ENCODE peak calls at places on chromosomes 13 and 19, in six cellular contexts. One of them, this sample, is unnamed.

GRCh38 chr13:78604782-78605611 is 1.6 kb upstream of the POU4F1 start:
- DNase-seq in T-helper 9 cell: no peak
- DNase-seq in fibroblast of mammary gland: peak; percentile 26
- DNase-seq in mesendoderm: peak; percentile 83
- DNase-seq in colonic mucosa: no peak
- DNase-seq in activated naive CD8-positive, alpha-beta T cell treated with anti-CD3 and anti-CD28 coated beads, Interleukin-2, amount 50 U/mL, for 24 hours: no peak
- DNase-seq in this sample: no peak

GRCh38 chr13:28489536-28489935 is 5.4 kb downstream of the FLT1 start:
- DNase-seq in fibroblast of mammary gland: no peak
- DNase-seq in colonic mucosa: no peak
- DNase-seq in activated naive CD8-positive, alpha-beta T cell treated with anti-CD3 and anti-CD28 coated beads, Interleukin-2, amount 50 U/mL, for 24 hours: no peak
- DNase-seq in T-helper 9 cell: no peak
- DNase-seq in mesendoderm: peak; percentile 35
- DNase-seq in this sample: no peak

GRCh38 chr13:76822691-76823267 is 63.4 kb downstream of the KCTD12 start:
- DNase-seq in mesendoderm: peak; percentile 42
- DNase-seq in T-helper 9 cell: no peak
- DNase-seq in activated naive CD8-positive, alpha-beta T cell treated with anti-CD3 and anti-CD28 coated beads, Interleukin-2, amount 50 U/mL, for 24 hours: no peak
- DNase-seq in colonic mucosa: no peak
- DNase-seq in fibroblast of mammary gland: peak; percentile 69
- DNase-seq in this sample: no peak

GRCh38 chr19:57769345-57770131 is at the start of gene ZNF586:
- DNase-seq in mesendoderm: peak; percentile 98
- DNase-seq in T-helper 9 cell: peak; percentile 76
- DNase-seq in colonic mucosa: peak; percentile 90
- DNase-seq in fibroblast of mammary gland: peak; percentile 92
- DNase-seq in activated naive CD8-positive, alpha-beta T cell treated with anti-CD3 and anti-CD28 coated beads, Interleukin-2, amount 50 U/mL, for 24 hours: peak; percentile 85
- DNase-seq in this sample: peak; percentile 98

GRCh38 chr13:34817246-34817645 is 124.8 kb upstream of the NBEA start:
- DNase-seq in activated naive CD8-positive, alpha-beta T cell treated with anti-CD3 and anti-CD28 coated beads, Interleukin-2, amount 50 U/mL, for 24 hours: no peak
- DNase-seq in fibroblast of mammary gland: no peak
- DNase-seq in mesendoderm: no peak
- DNase-seq in T-helper 9 cell: no peak
- DNase-seq in colonic mucosa: no peak
- DNase-seq in this sample: no peak

GRCh38 chr13:30744056-30744684 is 8.8 kb downstream of the ALOX5AP start:
- DNase-seq in T-helper 9 cell: peak; percentile 69
- DNase-seq in mesendoderm: no peak
- DNase-seq in fibroblast of mammary gland: peak; percentile 58
- DNase-seq in activated naive CD8-positive, alpha-beta T cell treated with anti-CD3 and anti-CD28 coated beads, Interleukin-2, amount 50 U/mL, for 24 hours: peak; percentile 79
- DNase-seq in colonic mucosa: peak; percentile 45
- DNase-seq in this sample: no peak

GRCh38 chr13:38686635-38687245 is at the start of gene FREM2:
- DNase-seq in activated naive CD8-positive, alpha-beta T cell treated with anti-CD3 and anti-CD28 coated beads, Interleukin-2, amount 50 U/mL, for 24 hours: no peak
- DNase-seq in colonic mucosa: peak; percentile 79
- DNase-seq in fibroblast of mammary gland: no peak
- DNase-seq in T-helper 9 cell: no peak
- DNase-seq in mesendoderm: peak; percentile 98
- DNase-seq in this sample: peak; percentile 91

GRCh38 chr19:58054792-58055482 is 4.1 kb upstream of the ZNF135 start:
- DNase-seq in fibroblast of mammary gland: peak; percentile 24
- DNase-seq in mesendoderm: peak; percentile 68
- DNase-seq in colonic mucosa: no peak
- DNase-seq in T-helper 9 cell: no peak
- DNase-seq in activated naive CD8-positive, alpha-beta T cell treated with anti-CD3 and anti-CD28 coated beads, Interleukin-2, amount 50 U/mL, for 24 hours: no peak
- DNase-seq in this sample: peak; percentile 74

GRCh38 chr19:33407716-33408115 is 34.2 kb downstream of the CEBPG start:
- DNase-seq in activated naive CD8-positive, alpha-beta T cell treated with anti-CD3 and anti-CD28 coated beads, Interleukin-2, amount 50 U/mL, for 24 hours: no peak
- DNase-seq in fibroblast of mammary gland: no peak
- DNase-seq in T-helper 9 cell: no peak
- DNase-seq in colonic mucosa: no peak
- DNase-seq in mesendoderm: no peak
- DNase-seq in this sample: no peak

GRCh38 chr19:49592486-49593232 is 1.7 kb downstream of the PRR12 start:
- DNase-seq in colonic mucosa: peak; percentile 58
- DNase-seq in mesendoderm: peak; percentile 69
- DNase-seq in activated naive CD8-positive, alpha-beta T cell treated with anti-CD3 and anti-CD28 coated beads, Interleukin-2, amount 50 U/mL, for 24 hours: peak; percentile 40
- DNase-seq in fibroblast of mammary gland: peak; percentile 14
- DNase-seq in T-helper 9 cell: no peak
- DNase-seq in this sample: no peak

GRCh38 chr19:11495885-11496284 is 9.8 kb downstream of the ZNF653 start:
- DNase-seq in mesendoderm: no peak
- DNase-seq in fibroblast of mammary gland: no peak
- DNase-seq in activated naive CD8-positive, alpha-beta T cell treated with anti-CD3 and anti-CD28 coated beads, Interleukin-2, amount 50 U/mL, for 24 hours: no peak
- DNase-seq in T-helper 9 cell: no peak
- DNase-seq in colonic mucosa: no peak
- DNase-seq in this sample: no peak

GRCh38 chr19:38228491-38229439 is 4.7 kb upstream of the DPF1 start:
- DNase-seq in fibroblast of mammary gland: no peak
- DNase-seq in colonic mucosa: no peak
- DNase-seq in mesendoderm: peak; percentile 63
- DNase-seq in T-helper 9 cell: no peak
- DNase-seq in activated naive CD8-positive, alpha-beta T cell treated with anti-CD3 and anti-CD28 coated beads, Interleukin-2, amount 50 U/mL, for 24 hours: no peak
- DNase-seq in this sample: peak; percentile 77

GRCh38 chr13:98965325-98965724 is 12.5 kb downstream of the DOCK9 start:
- DNase-seq in activated naive CD8-positive, alpha-beta T cell treated with anti-CD3 and anti-CD28 coated beads, Interleukin-2, amount 50 U/mL, for 24 hours: no peak
- DNase-seq in T-helper 9 cell: no peak
- DNase-seq in fibroblast of mammary gland: no peak
- DNase-seq in mesendoderm: no peak
- DNase-seq in colonic mucosa: no peak
- DNase-seq in this sample: no peak

GRCh38 chr13:28623782-28624706 is 34.9 kb upstream of the POMP start:
- DNase-seq in colonic mucosa: no peak
- DNase-seq in fibroblast of mammary gland: peak; percentile 15
- DNase-seq in T-helper 9 cell: no peak
- DNase-seq in mesendoderm: peak; percentile 34
- DNase-seq in activated naive CD8-positive, alpha-beta T cell treated with anti-CD3 and anti-CD28 coated beads, Interleukin-2, amount 50 U/mL, for 24 hours: no peak
- DNase-seq in this sample: no peak

GRCh38 chr13:20231839-20232555 is at the start of gene GJB6:
- DNase-seq in mesendoderm: peak; percentile 32
- DNase-seq in colonic mucosa: no peak
- DNase-seq in T-helper 9 cell: no peak
- DNase-seq in fibroblast of mammary gland: no peak
- DNase-seq in activated naive CD8-positive, alpha-beta T cell treated with anti-CD3 and anti-CD28 coated beads, Interleukin-2, amount 50 U/mL, for 24 hours: peak; percentile 47
- DNase-seq in this sample: peak; percentile 90

GRCh38 chr19:34484328-34484727 is 2.8 kb downstream of the WTIP start:
- DNase-seq in mesendoderm: no peak
- DNase-seq in colonic mucosa: no peak
- DNase-seq in fibroblast of mammary gland: no peak
- DNase-seq in activated naive CD8-positive, alpha-beta T cell treated with anti-CD3 and anti-CD28 coated beads, Interleukin-2, amount 50 U/mL, for 24 hours: no peak
- DNase-seq in T-helper 9 cell: no peak
- DNase-seq in this sample: no peak

GRCh38 chr19:45467115-45467455 is 711 bp upstream of the FOSB start:
- DNase-seq in colonic mucosa: no peak
- DNase-seq in T-helper 9 cell: no peak
- DNase-seq in mesendoderm: peak; percentile 46
- DNase-seq in activated naive CD8-positive, alpha-beta T cell treated with anti-CD3 and anti-CD28 coated beads, Interleukin-2, amount 50 U/mL, for 24 hours: no peak
- DNase-seq in fibroblast of mammary gland: no peak
- DNase-seq in this sample: peak; percentile 7

GRCh38 chr19:49161987-49162386 is 4.4 kb downstream of the TRPM4 start:
- DNase-seq in activated naive CD8-positive, alpha-beta T cell treated with anti-CD3 and anti-CD28 coated beads, Interleukin-2, amount 50 U/mL, for 24 hours: no peak
- DNase-seq in mesendoderm: no peak
- DNase-seq in fibroblast of mammary gland: no peak
- DNase-seq in colonic mucosa: no peak
- DNase-seq in T-helper 9 cell: no peak
- DNase-seq in this sample: no peak

GRCh38 chr19:48613852-48614435 is 932 bp downstream of the FAM83E start:
- DNase-seq in activated naive CD8-positive, alpha-beta T cell treated with anti-CD3 and anti-CD28 coated beads, Interleukin-2, amount 50 U/mL, for 24 hours: no peak
- DNase-seq in colonic mucosa: peak; percentile 36
- DNase-seq in T-helper 9 cell: no peak
- DNase-seq in mesendoderm: no peak
- DNase-seq in fibroblast of mammary gland: no peak
- DNase-seq in this sample: no peak

GRCh38 chr19:48752511-48753365 is at the start of gene FUT1:
- DNase-seq in mesendoderm: peak; percentile 94
- DNase-seq in activated naive CD8-positive, alpha-beta T cell treated with anti-CD3 and anti-CD28 coated beads, Interleukin-2, amount 50 U/mL, for 24 hours: peak; percentile 32
- DNase-seq in T-helper 9 cell: peak; percentile 26
- DNase-seq in colonic mucosa: peak; percentile 73
- DNase-seq in fibroblast of mammary gland: no peak
- DNase-seq in this sample: peak; percentile 92

GRCh38 chr13:99383511-99383921 is 76.3 kb upstream of the GPR183 start:
- DNase-seq in activated naive CD8-positive, alpha-beta T cell treated with anti-CD3 and anti-CD28 coated beads, Interleukin-2, amount 50 U/mL, for 24 hours: peak; percentile 27
- DNase-seq in colonic mucosa: no peak
- DNase-seq in fibroblast of mammary gland: no peak
- DNase-seq in mesendoderm: no peak
- DNase-seq in T-helper 9 cell: no peak
- DNase-seq in this sample: no peak

GRCh38 chr13:39347926-39348901 is 254.8 kb downstream of the LHFPL6 start:
- DNase-seq in mesendoderm: peak; percentile 59
- DNase-seq in fibroblast of mammary gland: no peak
- DNase-seq in T-helper 9 cell: no peak
- DNase-seq in activated naive CD8-positive, alpha-beta T cell treated with anti-CD3 and anti-CD28 coated beads, Interleukin-2, amount 50 U/mL, for 24 hours: no peak
- DNase-seq in colonic mucosa: no peak
- DNase-seq in this sample: peak; percentile 72

GRCh38 chr13:109275390-109275789 is 511.0 kb downstream of the IRS2 start:
- DNase-seq in activated naive CD8-positive, alpha-beta T cell treated with anti-CD3 and anti-CD28 coated beads, Interleukin-2, amount 50 U/mL, for 24 hours: no peak
- DNase-seq in colonic mucosa: no peak
- DNase-seq in T-helper 9 cell: no peak
- DNase-seq in mesendoderm: no peak
- DNase-seq in fibroblast of mammary gland: no peak
- DNase-seq in this sample: no peak

GRCh38 chr19:30224689-30225606 is 147.2 kb upstream of the ZNF536 start:
- DNase-seq in T-helper 9 cell: no peak
- DNase-seq in colonic mucosa: no peak
- DNase-seq in fibroblast of mammary gland: no peak
- DNase-seq in mesendoderm: peak; percentile 30
- DNase-seq in activated naive CD8-positive, alpha-beta T cell treated with anti-CD3 and anti-CD28 coated beads, Interleukin-2, amount 50 U/mL, for 24 hours: peak; percentile 10
- DNase-seq in this sample: no peak

GRCh38 chr19:12773571-12773970 is 1.8 kb downstream of the HOOK2 start:
- DNase-seq in mesendoderm: peak; percentile 69
- DNase-seq in T-helper 9 cell: no peak
- DNase-seq in colonic mucosa: no peak
- DNase-seq in activated naive CD8-positive, alpha-beta T cell treated with anti-CD3 and anti-CD28 coated beads, Interleukin-2, amount 50 U/mL, for 24 hours: no peak
- DNase-seq in fibroblast of mammary gland: peak; percentile 50
- DNase-seq in this sample: no peak

GRCh38 chr19:35868172-35868822 is at the start of gene APLP1:
- DNase-seq in T-helper 9 cell: peak; percentile 53
- DNase-seq in mesendoderm: peak; percentile 50
- DNase-seq in fibroblast of mammary gland: no peak
- DNase-seq in activated naive CD8-positive, alpha-beta T cell treated with anti-CD3 and anti-CD28 coated beads, Interleukin-2, amount 50 U/mL, for 24 hours: peak; percentile 77
- DNase-seq in colonic mucosa: peak; percentile 66
- DNase-seq in this sample: peak; percentile 76

GRCh38 chr13:44974056-44974798 is 15.0 kb downstream of the NUFIP1 start:
- DNase-seq in activated naive CD8-positive, alpha-beta T cell treated with anti-CD3 and anti-CD28 coated beads, Interleukin-2, amount 50 U/mL, for 24 hours: no peak
- DNase-seq in T-helper 9 cell: no peak
- DNase-seq in mesendoderm: no peak
- DNase-seq in colonic mucosa: no peak
- DNase-seq in fibroblast of mammary gland: peak; percentile 68
- DNase-seq in this sample: no peak

GRCh38 chr13:43815204-43815603 is 28.4 kb upstream of the ENOX1 start:
- DNase-seq in fibroblast of mammary gland: peak; percentile 29
- DNase-seq in activated naive CD8-positive, alpha-beta T cell treated with anti-CD3 and anti-CD28 coated beads, Interleukin-2, amount 50 U/mL, for 24 hours: no peak
- DNase-seq in colonic mucosa: no peak
- DNase-seq in T-helper 9 cell: no peak
- DNase-seq in mesendoderm: peak; percentile 64
- DNase-seq in this sample: no peak

GRCh38 chr13:105573134-105573533 is 962.3 kb downstream of the EFNB2 start:
- DNase-seq in colonic mucosa: no peak
- DNase-seq in mesendoderm: no peak
- DNase-seq in fibroblast of mammary gland: no peak
- DNase-seq in activated naive CD8-positive, alpha-beta T cell treated with anti-CD3 and anti-CD28 coated beads, Interleukin-2, amount 50 U/mL, for 24 hours: no peak
- DNase-seq in T-helper 9 cell: no peak
- DNase-seq in this sample: no peak

GRCh38 chr19:35204799-35205732 is 23.5 kb downstream of the FAM187B start:
- DNase-seq in activated naive CD8-positive, alpha-beta T cell treated with anti-CD3 and anti-CD28 coated beads, Interleukin-2, amount 50 U/mL, for 24 hours: peak; percentile 47
- DNase-seq in mesendoderm: no peak
- DNase-seq in T-helper 9 cell: no peak
- DNase-seq in fibroblast of mammary gland: no peak
- DNase-seq in colonic mucosa: peak; percentile 39
- DNase-seq in this sample: no peak

GRCh38 chr19:38433268-38433733 is at the start of gene RYR1:
- DNase-seq in mesendoderm: peak; percentile 90
- DNase-seq in fibroblast of mammary gland: peak; percentile 9
- DNase-seq in colonic mucosa: peak; percentile 47
- DNase-seq in activated naive CD8-positive, alpha-beta T cell treated with anti-CD3 and anti-CD28 coated beads, Interleukin-2, amount 50 U/mL, for 24 hours: peak; percentile 67
- DNase-seq in T-helper 9 cell: no peak
- DNase-seq in this sample: peak; percentile 95

GRCh38 chr13:30928971-30929370 is 3.5 kb upstream of the TEX26 start:
- DNase-seq in T-helper 9 cell: no peak
- DNase-seq in activated naive CD8-positive, alpha-beta T cell treated with anti-CD3 and anti-CD28 coated beads, Interleukin-2, amount 50 U/mL, for 24 hours: no peak
- DNase-seq in mesendoderm: no peak
- DNase-seq in fibroblast of mammary gland: no peak
- DNase-seq in colonic mucosa: no peak
- DNase-seq in this sample: no peak

GRCh38 chr13:113801289-113801961 is 42.4 kb downstream of the TMEM255B start:
- DNase-seq in activated naive CD8-positive, alpha-beta T cell treated with anti-CD3 and anti-CD28 coated beads, Interleukin-2, amount 50 U/mL, for 24 hours: no peak
- DNase-seq in T-helper 9 cell: no peak
- DNase-seq in mesendoderm: no peak
- DNase-seq in fibroblast of mammary gland: no peak
- DNase-seq in colonic mucosa: no peak
- DNase-seq in this sample: no peak

GRCh38 chr13:48588120-48588519 is 55.2 kb upstream of the RCBTB2 start:
- DNase-seq in T-helper 9 cell: no peak
- DNase-seq in activated naive CD8-positive, alpha-beta T cell treated with anti-CD3 and anti-CD28 coated beads, Interleukin-2, amount 50 U/mL, for 24 hours: no peak
- DNase-seq in colonic mucosa: no peak
- DNase-seq in mesendoderm: no peak
- DNase-seq in fibroblast of mammary gland: no peak
- DNase-seq in this sample: no peak

GRCh38 chr13:20814224-20814910 is 40.6 kb upstream of the EEF1AKMT1 start:
- DNase-seq in colonic mucosa: peak; percentile 56
- DNase-seq in T-helper 9 cell: no peak
- DNase-seq in mesendoderm: peak; percentile 40
- DNase-seq in fibroblast of mammary gland: peak; percentile 96
- DNase-seq in activated naive CD8-positive, alpha-beta T cell treated with anti-CD3 and anti-CD28 coated beads, Interleukin-2, amount 50 U/mL, for 24 hours: no peak
- DNase-seq in this sample: peak; percentile 33

GRCh38 chr19:46133101-46133627 is 8.7 kb upstream of the IGFL3 start:
- DNase-seq in mesendoderm: peak; percentile 98
- DNase-seq in colonic mucosa: peak; percentile 29
- DNase-seq in T-helper 9 cell: no peak
- DNase-seq in activated naive CD8-positive, alpha-beta T cell treated with anti-CD3 and anti-CD28 coated beads, Interleukin-2, amount 50 U/mL, for 24 hours: no peak
- DNase-seq in fibroblast of mammary gland: peak; percentile 91
- DNase-seq in this sample: peak; percentile 72

This sample was measured in iPS-NIHi11.